ENCODE peak calls at places on chromosomes 1 and 21, in ten cellular contexts. R is colonic mucosa; U is mammary epithelial cell; N is GM12864; P is endodermal cell; K is fibroblast of lung; S is CD8-positive, alpha-beta T cell; F is GM10248; L is left lung; T is lower leg skin. J is an unnamed sample.

GRCh38 chr1:17200756-17201155 is 4.2 kb upstream of the PADI1 start:
- DNase-seq in N (no peak), R (no peak), T (no peak), K (no peak), P (peak), F (no peak), L (no peak), S (no peak), U (no peak), J (no peak)

GRCh38 chr21:28737671-28738279 is 254.9 kb downstream of the LTN1 start:
- DNase-seq in F (no peak), L (no peak), T (no peak), N (no peak), K (peak), R (no peak), S (no peak), P (no peak), U (peak), J (peak)

GRCh38 chr1:194705123-194705522 is 1518.7 kb upstream of the B3GALT2 start:
- DNase-seq in S (no peak), U (no peak), T (no peak), K (peak), F (no peak), L (no peak), R (no peak), P (no peak), N (peak), J (no peak)

GRCh38 chr1:27356628-27357280 is 10.0 kb downstream of the MAP3K6 start:
- DNase-seq in R (peak), L (peak), T (no peak), K (no peak), S (peak), F (no peak), P (no peak), N (no peak), U (no peak), J (no peak)

GRCh38 chr1:38733761-38734160 is 125.8 kb downstream of the RRAGC start:
- DNase-seq in S (no peak), F (no peak), P (no peak), K (no peak), U (peak), L (no peak), T (no peak), N (no peak), R (no peak), J (no peak)

GRCh38 chr1:54054438-54054749 is 986 bp downstream of the TCEANC2 start:
- DNase-seq in T (no peak), U (no peak), N (no peak), S (no peak), F (peak), L (no peak), K (no peak), P (no peak), R (no peak), J (no peak)

GRCh38 chr1:109625176-109625575 is 5.5 kb downstream of the AMPD2 start:
- DNase-seq in T (no peak), L (no peak), F (no peak), N (no peak), K (no peak), S (no peak), R (no peak), P (no peak), U (no peak), J (no peak)

GRCh38 chr1:101373570-101373969 is 136.8 kb downstream of the S1PR1 start:
- DNase-seq in S (no peak), R (no peak), F (no peak), U (no peak), P (no peak), K (no peak), T (no peak), N (no peak), L (no peak), J (no peak)

GRCh38 chr1:109901508-109902145 is 9.0 kb upstream of the CSF1 start:
- DNase-seq in L (peak), S (no peak), R (peak), T (no peak), F (no peak), U (peak), P (no peak), N (no peak), K (no peak), J (no peak)

GRCh38 chr1:167617100-167617949 is 12.7 kb upstream of the RCSD1 start:
- DNase-seq in F (no peak), S (no peak), U (peak), K (peak), P (peak), R (no peak), N (no peak), T (peak), L (no peak), J (no peak)

GRCh38 chr1:26162220-26162703 is 3.4 kb downstream of the FAM110D start:
- DNase-seq in K (no peak), P (no peak), F (no peak), T (no peak), R (no peak), S (no peak), N (no peak), U (peak), L (no peak), J (no peak)

GRCh38 chr1:14739433-14739832 is 140.9 kb downstream of the KAZN start:
- DNase-seq in U (no peak), F (peak), N (no peak), T (no peak), K (no peak), P (peak), S (no peak), L (no peak), R (no peak), J (no peak)

GRCh38 chr1:192879416-192879815 is 70.6 kb downstream of the RGS2 start:
- DNase-seq in N (no peak), L (no peak), K (peak), T (no peak), F (no peak), U (peak), R (no peak), P (peak), S (no peak), J (no peak)

GRCh38 chr21:45873866-45874265 is 107.7 kb upstream of the COL6A1 start:
- DNase-seq in S (no peak), U (no peak), R (no peak), K (no peak), N (no peak), P (no peak), F (no peak), L (peak), T (no peak), J (no peak)

GRCh38 chr21:38952890-38953289 is 147.2 kb downstream of the ETS2 start:
- DNase-seq in U (no peak), T (no peak), R (no peak), L (no peak), K (no peak), P (no peak), F (no peak), N (no peak), S (no peak), J (no peak)

GRCh38 chr1:208071425-208072031 is 160.6 kb upstream of the CD34 start:
- DNase-seq in F (no peak), S (no peak), L (no peak), P (no peak), T (no peak), R (no peak), K (peak), N (no peak), U (no peak), J (no peak)

GRCh38 chr21:45317401-45318145 is 29.9 kb upstream of the POFUT2 start:
- DNase-seq in P (peak), S (no peak), R (no peak), U (peak), L (no peak), T (no peak), N (no peak), F (no peak), K (peak), J (peak)

DNA sequence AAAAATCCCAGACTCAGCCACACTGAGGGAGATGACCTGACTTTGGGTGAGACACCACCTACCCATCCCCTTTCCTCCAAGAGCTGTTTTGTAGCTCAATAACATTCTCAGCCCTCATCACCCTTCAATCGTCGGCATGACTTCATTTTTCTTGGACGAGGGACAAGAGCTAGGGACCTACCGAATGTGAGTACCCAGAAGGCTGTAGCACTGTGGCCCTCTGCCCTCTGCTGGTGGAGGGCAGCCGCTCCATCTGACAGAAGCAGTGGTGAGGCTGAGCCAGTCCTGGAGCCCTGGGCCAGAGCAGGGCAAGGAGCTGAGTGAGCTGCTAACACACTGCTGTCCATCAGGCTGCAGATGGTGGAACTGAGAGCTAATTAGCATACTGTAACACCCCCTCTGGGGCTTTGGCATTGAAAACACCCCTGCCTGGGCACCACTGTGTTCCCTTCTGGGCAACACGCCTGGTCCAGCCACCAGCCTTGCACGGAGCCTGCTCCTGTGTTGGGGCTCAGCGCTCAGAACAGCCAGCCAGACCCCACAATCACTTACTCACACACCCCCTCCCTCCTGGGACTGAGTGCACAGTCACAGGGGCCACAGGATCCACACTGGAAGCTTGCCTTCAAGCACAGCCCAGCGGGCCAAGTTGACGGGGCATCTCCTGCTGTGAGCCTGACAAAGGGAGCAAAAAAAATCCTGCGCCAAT is 18.3 kb upstream of the ALPL start:
- DNase-seq in N (no peak), L (no peak), R (peak), F (no peak), S (no peak), T (no peak), U (peak), P (peak), K (peak), J (peak)
- TF ChIP-seq CTCF in N (peak), L (peak), R (peak), F (peak), S (peak), T (no peak), U (peak), P (peak), K (peak), J (peak)

GRCh38 chr1:220884981-220885918 is 6.0 kb downstream of the HLX start:
- DNase-seq in U (no peak), L (no peak), T (no peak), P (no peak), R (no peak), S (no peak), K (no peak), N (no peak), F (no peak), J (no peak)

GRCh38 chr1:220886470-220887201 is 7.4 kb downstream of the HLX start:
- DNase-seq in R (no peak), T (no peak), N (no peak), S (no peak), L (no peak), F (no peak), K (no peak), U (no peak), P (no peak), J (no peak)

GRCh38 chr1:220885971-220886370 is 6.7 kb downstream of the HLX start:
- DNase-seq in U (no peak), N (no peak), R (no peak), S (no peak), F (no peak), P (no peak), K (no peak), T (no peak), L (no peak), J (no peak)

GRCh38 chr1:220881918-220882891 is 3.0 kb downstream of the HLX start:
- DNase-seq in U (no peak), N (no peak), L (no peak), P (peak), K (no peak), F (peak), R (no peak), T (no peak), S (no peak), J (no peak)

GRCh38 chr1:220884109-220884980 is 5.1 kb downstream of the HLX start:
- DNase-seq in R (no peak), T (no peak), N (no peak), S (no peak), F (no peak), K (no peak), L (no peak), P (peak), U (no peak), J (no peak)
- TF ChIP-seq CTCF in R (no peak), T (no peak), N (no peak), S (no peak), F (no peak), K (no peak), L (no peak), P (peak), U (no peak), J (no peak)

DNA sequence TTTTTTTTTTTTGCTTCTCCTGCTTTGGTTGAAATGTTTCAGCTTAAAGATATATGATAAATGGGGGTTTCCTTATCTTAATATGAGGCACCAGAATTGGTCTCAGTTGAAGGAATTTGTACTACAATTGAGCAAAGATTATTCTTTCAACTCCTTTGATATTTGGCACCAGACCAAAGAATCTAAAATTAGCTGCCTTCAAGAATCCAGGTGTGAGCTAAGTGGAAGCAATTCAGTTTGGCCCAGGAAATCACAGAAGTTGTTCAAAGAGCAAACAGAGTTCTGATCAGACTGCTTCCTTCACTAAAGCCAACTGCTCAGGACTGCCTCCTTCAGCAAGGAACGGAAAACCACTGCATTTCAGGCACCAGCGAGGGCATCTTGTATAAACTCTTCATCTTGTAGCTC is 68.3 kb upstream of the BCAR3 start:
- DNase-seq in S (no peak), P (peak), K (no peak), R (peak), T (no peak), F (peak), U (no peak), L (no peak), N (no peak), J (no peak)
- TF ChIP-seq CTCF in S (no peak), P (peak), K (no peak), R (no peak), T (no peak), F (no peak), U (no peak), L (no peak), N (peak), J (no peak)

GRCh38 chr1:117284408-117285215 is 73.9 kb upstream of the VTCN1 start:
- DNase-seq in U (peak), K (peak), P (peak), S (no peak), R (peak), N (no peak), F (no peak), L (no peak), T (no peak), J (peak)
- TF ChIP-seq CTCF in U (peak), K (peak), P (peak), S (no peak), R (peak), N (peak), F (peak), L (peak), T (no peak), J (peak)

GRCh38 chr1:185376288-185376687 is 59.2 kb upstream of the IVNS1ABP start:
- DNase-seq in N (no peak), S (no peak), K (no peak), U (no peak), P (no peak), F (no peak), T (no peak), R (no peak), L (no peak), J (no peak)

GRCh38 chr1:185369786-185370185 is 52.7 kb upstream of the IVNS1ABP start:
- DNase-seq in K (peak), L (no peak), N (no peak), F (no peak), S (no peak), T (no peak), U (no peak), R (no peak), P (no peak), J (no peak)

GRCh38 chr1:185373813-185374524 is 56.9 kb upstream of the IVNS1ABP start:
- DNase-seq in P (no peak), T (no peak), U (peak), F (no peak), L (no peak), R (no peak), N (no peak), K (peak), S (no peak), J (peak)

GRCh38 chr1:185376840-185377635 is 60.0 kb upstream of the IVNS1ABP start:
- DNase-seq in R (no peak), U (peak), L (no peak), F (no peak), K (peak), P (no peak), T (no peak), S (no peak), N (no peak), J (peak)

GRCh38 chr1:185375583-185375982 is 58.5 kb upstream of the IVNS1ABP start:
- DNase-seq in L (no peak), P (no peak), R (no peak), S (no peak), T (peak), F (no peak), U (peak), K (no peak), N (no peak), J (no peak)
- TF ChIP-seq CTCF in L (no peak), P (no peak), R (no peak), S (no peak), T (no peak), F (no peak), U (no peak), K (no peak), N (no peak), J (no peak)

DNA sequence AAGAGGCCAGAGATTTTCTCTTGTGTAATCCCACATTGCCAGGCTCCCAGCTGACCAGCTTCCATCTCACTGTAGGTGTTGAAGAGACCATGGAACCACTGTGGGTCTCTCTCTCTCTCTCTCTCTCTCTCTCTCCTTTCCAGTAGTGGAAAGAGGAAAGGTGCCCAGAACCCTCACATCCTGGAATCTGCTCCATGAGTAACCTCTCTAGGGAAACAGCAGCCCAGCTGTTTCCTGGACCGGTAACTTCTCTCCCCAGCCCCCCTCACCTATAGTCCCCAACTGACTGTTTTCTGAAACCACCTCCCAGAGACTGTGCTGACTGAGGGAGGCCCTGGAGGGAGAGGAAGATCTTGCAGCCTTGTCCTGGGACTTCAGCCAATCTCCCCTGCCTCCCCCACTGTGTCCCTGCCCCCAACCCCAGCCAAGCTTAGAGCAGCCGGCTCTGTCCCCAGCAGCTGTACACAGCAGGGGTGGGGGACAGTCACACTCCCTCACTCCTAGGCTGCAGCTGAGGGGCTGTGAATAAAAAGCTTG is 20.6 kb upstream of the SLC45A3 start:
- DNase-seq in T (no peak), S (no peak), U (no peak), F (no peak), P (peak), R (no peak), K (no peak), L (no peak), N (no peak), J (no peak)
- TF ChIP-seq CTCF in T (no peak), S (no peak), U (no peak), F (no peak), P (no peak), R (no peak), K (no peak), L (no peak), N (no peak), J (no peak)

GRCh38 chr1:246355421-246356230 is 151.5 kb downstream of the SMYD3 start:
- DNase-seq in K (peak), L (no peak), R (no peak), N (no peak), F (no peak), S (no peak), P (peak), T (no peak), U (no peak), J (no peak)
- TF ChIP-seq CTCF in K (no peak), L (no peak), R (no peak), N (no peak), F (no peak), S (no peak), P (peak), T (no peak), U (no peak), J (no peak)

DNA sequence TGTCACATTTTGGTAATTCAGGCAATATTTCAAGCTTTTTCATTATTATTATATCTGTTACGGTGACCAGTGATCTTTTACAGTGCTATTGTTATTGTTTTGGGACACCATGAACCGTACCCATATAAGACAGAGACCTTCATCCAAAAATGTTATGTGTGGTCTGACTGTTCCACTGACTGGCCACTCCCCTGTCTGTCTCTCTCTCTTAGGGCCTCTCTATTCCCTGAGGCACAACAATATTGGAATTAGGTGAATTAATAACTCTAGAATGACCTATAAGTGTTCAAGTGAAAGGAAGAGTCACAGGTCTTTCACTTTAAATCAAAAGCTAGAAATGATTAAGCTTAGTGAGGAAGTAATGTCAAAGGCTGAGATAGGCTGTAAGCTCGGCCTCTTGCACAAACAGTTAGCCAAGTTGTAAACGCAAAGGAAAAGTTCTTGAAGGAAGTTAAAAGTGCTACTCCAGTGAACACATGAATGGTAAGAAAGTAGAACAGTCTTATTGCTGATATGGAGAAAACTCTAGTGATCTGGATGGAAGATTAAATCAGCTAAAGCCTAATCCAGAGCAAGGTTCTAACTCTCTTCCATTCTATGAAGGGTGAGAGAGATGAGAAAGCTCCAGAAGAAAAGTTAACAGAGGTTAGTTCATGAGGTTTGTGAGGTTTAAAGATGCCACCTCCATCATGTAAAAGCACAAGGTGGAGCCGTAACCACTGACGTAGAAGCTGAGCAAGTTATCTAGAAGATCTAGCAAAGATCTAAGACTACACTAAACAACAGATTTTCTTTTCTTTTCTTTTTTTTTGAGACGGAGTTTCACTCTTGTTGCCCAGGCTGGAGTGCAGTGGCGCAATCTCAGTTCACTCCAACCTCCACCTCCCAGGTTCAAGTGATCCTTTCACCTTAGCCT is 19.7 kb upstream of the DIPK1A start:
- DNase-seq in T (no peak), U (no peak), K (no peak), N (no peak), L (no peak), F (no peak), S (peak), R (no peak), P (no peak), J (no peak)
- TF ChIP-seq CTCF in T (no peak), U (no peak), K (no peak), N (no peak), L (no peak), F (no peak), S (no peak), R (no peak), P (no peak), J (no peak)

DNA sequence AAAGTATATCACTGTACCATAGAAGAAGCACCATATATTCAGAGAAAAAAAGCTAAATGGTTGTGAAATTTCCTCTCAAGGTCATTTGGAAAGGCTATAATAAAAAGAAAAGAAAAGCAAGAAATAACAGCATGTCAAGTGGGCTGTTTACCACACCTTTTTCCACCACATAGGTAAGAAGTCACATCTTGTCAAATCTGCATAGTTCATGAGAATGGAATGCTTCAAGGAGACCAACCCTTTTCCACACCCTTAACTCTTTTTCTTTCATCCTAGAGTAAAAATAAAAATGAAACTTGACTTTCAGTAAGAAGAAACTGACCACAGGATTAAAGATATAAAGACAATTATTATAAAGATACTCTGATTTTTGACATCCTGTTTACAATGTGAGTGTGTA is 91.2 kb downstream of the ATP6V1G3 start:
- DNase-seq in R (no peak), T (no peak), F (no peak), P (no peak), K (peak), L (no peak), U (peak), N (no peak), S (no peak), J (no peak)
- TF ChIP-seq CTCF in R (no peak), T (no peak), F (no peak), P (no peak), K (no peak), L (no peak), U (no peak), N (no peak), S (no peak), J (no peak)

J was measured in HFFc6.